ENCODE peak calls at places on chromosomes 3 and 15, in seven cellular contexts. Z is spleen; T is A549; U is neuronal stem cell; J is neural progenitor cell; F is effector memory CD4-positive, alpha-beta T cell; Y is AG04450. O is an unnamed sample.

GRCh38 chr15:60421544-60421943 is 23.8 kb upstream of the ANXA2 start:
- DNase-seq in U (no peak), Z (no peak), F (no peak), T (no peak), J (no peak), Y (no peak), O (no peak)

GRCh38 chr15:73997986-73998385 is 3.5 kb downstream of the PML start:
- DNase-seq in J (no peak), U (no peak), Y (no peak), Z (no peak), T (no peak), F (no peak), O (no peak)

GRCh38 chr15:50675524-50676144 is 11.0 kb downstream of the TRPM7 start:
- DNase-seq in U (no peak), F (no peak), Y (no peak), Z (no peak), T (peak), J (no peak), O (no peak)

GRCh38 chr3:123481722-123482457 is 33.0 kb upstream of the ADCY5 start:
- DNase-seq in T (no peak), F (no peak), U (no peak), Y (no peak), J (no peak), Z (peak), O (no peak)

GRCh38 chr15:37134699-37135131 is 34.4 kb upstream of the MEIS2 start:
- DNase-seq in Y (no peak), Z (no peak), F (no peak), U (no peak), J (peak), T (peak), O (no peak)

GRCh38 chr15:31471731-31472430 is 145.2 kb downstream of the KLF13 start:
- DNase-seq in J (no peak), F (no peak), T (no peak), U (no peak), Y (peak), Z (no peak), O (no peak)

GRCh38 chr3:159829056-159829995 is 159.3 kb upstream of the IL12A start:
- DNase-seq in J (no peak), Y (no peak), Z (no peak), T (no peak), U (no peak), F (no peak), O (no peak)

GRCh38 chr3:64278631-64279030 is 53.4 kb upstream of the PRICKLE2 start:
- DNase-seq in U (no peak), Z (no peak), Y (no peak), J (peak), T (no peak), F (no peak), O (no peak)

GRCh38 chr15:60476713-60477112 is 2.2 kb downstream of the ICE2 start:
- DNase-seq in U (no peak), Z (no peak), Y (no peak), T (no peak), F (no peak), J (peak), O (no peak)

GRCh38 chr3:196970547-196971093 is 2.0 kb upstream of the PIGZ start:
- DNase-seq in Z (peak), T (no peak), U (no peak), Y (no peak), J (no peak), F (no peak), O (no peak)

GRCh38 chr3:196975349-196975748 is 6.7 kb upstream of the PIGZ start:
- DNase-seq in J (no peak), Z (no peak), U (no peak), F (no peak), T (no peak), Y (no peak), O (no peak)

GRCh38 chr3:196976891-196977420 is 8.3 kb upstream of the PIGZ start:
- DNase-seq in T (no peak), J (no peak), U (no peak), Z (peak), F (no peak), Y (no peak), O (no peak)

GRCh38 chr3:196971094-196971698 is 2.6 kb upstream of the PIGZ start:
- DNase-seq in J (no peak), F (no peak), Z (no peak), U (no peak), T (no peak), Y (no peak), O (no peak)

DNA sequence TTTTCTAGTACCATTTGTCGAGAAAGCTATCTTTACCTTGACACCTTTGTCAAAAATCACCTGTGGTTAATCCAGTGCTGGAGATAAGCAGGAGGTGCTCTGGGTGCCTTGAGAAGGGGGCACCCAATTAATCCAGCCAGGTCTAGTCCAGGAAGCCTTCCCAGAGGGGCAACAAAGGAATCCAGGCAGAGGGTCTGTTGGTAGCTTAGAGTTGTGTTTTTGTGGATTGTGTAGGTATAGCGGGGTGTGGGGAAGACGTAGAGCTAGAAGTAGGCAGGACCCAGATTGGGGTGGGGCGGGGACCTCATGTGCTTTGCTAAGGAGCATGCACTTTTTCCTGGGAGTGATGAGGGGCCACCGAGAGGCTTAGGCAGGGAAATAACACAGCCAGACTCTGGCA is 6.0 kb upstream of the PIGZ start:
- DNase-seq in Z (no peak), F (no peak), Y (no peak), T (no peak), J (no peak), U (no peak), O (no peak)
- H3K27ac ChIP-seq in Z (no peak), F (no peak), Y (no peak), T (no peak), J (no peak), U (no peak), O (no peak)

GRCh38 chr3:49415931-49416601 is 3.8 kb downstream of the TCTA start:
- DNase-seq in T (no peak), F (peak), Y (no peak), J (no peak), Z (peak), U (no peak), O (no peak)
- H3K27ac ChIP-seq in T (no peak), F (peak), Y (no peak), J (no peak), Z (peak), U (no peak), O (no peak)

DNA sequence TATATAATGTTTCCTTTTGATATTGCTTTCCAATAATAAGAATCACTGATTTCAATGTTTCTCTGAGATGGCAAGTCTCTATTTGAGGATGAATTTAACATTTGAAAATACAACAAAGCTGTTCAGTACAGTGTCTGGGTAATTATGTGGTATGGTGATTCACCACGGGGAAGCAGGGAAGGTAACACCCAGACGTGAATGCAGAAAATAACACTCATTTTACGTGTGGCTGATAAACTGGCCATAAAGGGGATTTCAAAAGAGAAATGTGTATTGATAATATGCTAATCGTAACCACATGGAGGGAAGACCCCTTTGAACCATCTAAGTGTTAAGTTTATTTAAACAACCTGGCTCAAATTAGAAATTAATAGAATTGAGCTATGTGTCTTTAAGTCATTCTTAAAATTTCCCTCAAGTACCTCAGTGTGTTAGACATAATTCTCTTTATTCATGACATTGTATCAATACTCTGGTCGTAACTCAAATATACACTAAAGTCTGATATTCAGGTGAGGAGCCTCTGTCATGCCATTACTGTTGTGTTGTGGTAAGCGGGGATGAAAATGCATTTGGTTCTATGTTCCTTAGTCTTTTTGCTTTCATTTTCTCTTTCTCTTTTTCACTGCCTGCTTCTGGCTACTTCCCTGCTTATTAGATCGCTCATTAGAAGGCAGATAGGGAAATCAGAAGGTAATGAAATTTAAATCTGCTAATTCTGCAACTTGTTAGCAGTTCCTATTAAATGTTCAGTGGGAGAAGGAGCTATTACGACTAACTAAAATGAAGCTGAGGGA is 344.8 kb downstream of the GRM7 start:
- DNase-seq in Y (no peak), J (no peak), U (no peak), F (no peak), T (no peak), Z (no peak), O (no peak)
- H3K27ac ChIP-seq in Y (no peak), J (no peak), U (no peak), F (no peak), T (no peak), Z (no peak), O (no peak)

GRCh38 chr3:4575413-4575812 is 82.3 kb downstream of the ITPR1 start:
- DNase-seq in T (no peak), F (no peak), Z (no peak), Y (no peak), J (no peak), U (no peak), O (no peak)
- H3K27ac ChIP-seq in T (no peak), F (no peak), Z (no peak), Y (no peak), J (no peak), U (no peak), O (no peak)

DNA sequence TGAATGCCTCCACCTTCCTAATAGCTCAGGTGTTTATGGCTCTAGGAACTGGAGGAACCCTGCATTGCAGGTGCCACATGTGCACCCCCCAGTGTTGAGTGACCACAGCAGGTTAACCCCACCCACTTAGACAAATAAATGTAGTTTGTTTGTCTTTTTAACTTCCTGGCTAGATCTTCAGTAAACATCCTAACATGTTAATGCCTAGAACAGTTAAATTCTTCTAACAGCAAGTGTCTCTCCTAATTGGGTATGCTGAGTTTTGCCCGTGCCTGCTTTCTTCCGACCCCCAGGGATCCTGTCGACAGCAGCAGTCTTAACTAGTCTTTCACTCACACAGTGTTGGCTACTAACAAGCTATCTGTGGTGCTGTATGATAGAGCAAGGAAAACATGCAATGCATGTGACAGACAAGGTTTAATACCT is 35.5 kb downstream of the SRP14 start:
- DNase-seq in U (no peak), J (no peak), Y (no peak), F (no peak), Z (no peak), T (no peak), O (no peak)
- H3K27ac ChIP-seq in U (no peak), J (no peak), Y (no peak), F (no peak), Z (no peak), T (peak), O (peak)

DNA sequence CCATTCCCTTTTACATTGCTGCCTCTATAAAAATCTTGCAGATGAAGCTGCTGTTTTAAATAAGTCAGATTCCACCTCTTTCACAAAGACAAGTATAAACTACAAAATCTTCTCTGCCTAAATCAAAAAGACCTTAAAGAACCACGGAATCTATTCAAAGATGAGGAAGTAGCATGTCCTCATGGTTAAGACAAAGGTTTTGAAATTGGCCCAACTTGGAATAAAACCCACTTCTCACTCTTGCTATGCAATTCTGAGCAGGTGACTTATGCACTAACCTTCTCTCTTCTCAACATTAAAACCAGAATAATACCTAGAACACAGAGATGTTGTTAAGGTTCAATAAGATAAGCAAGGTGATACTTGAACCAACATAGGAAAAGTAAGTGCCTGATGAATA is 97.6 kb downstream of the FOXP1 start:
- DNase-seq in F (no peak), Z (no peak), U (no peak), T (no peak), Y (no peak), J (no peak), O (no peak)
- H3K27ac ChIP-seq in F (no peak), Z (peak), U (no peak), T (no peak), Y (no peak), J (no peak), O (no peak)

GRCh38 chr3:16382852-16383251 is 117.8 kb downstream of the OXNAD1 start:
- DNase-seq in Y (no peak), T (no peak), U (no peak), Z (no peak), J (no peak), F (no peak), O (no peak)

GRCh38 chr3:16388850-16389411 is 123.9 kb downstream of the OXNAD1 start:
- DNase-seq in U (no peak), J (no peak), Y (peak), Z (no peak), T (no peak), F (no peak), O (no peak)

GRCh38 chr3:16385151-16385550 is 120.1 kb downstream of the OXNAD1 start:
- DNase-seq in J (no peak), T (no peak), Y (peak), U (no peak), F (no peak), Z (no peak), O (no peak)

GRCh38 chr3:16383864-16384263 is 118.9 kb downstream of the OXNAD1 start:
- DNase-seq in F (no peak), J (no peak), Y (no peak), U (no peak), T (no peak), Z (no peak), O (no peak)

DNA sequence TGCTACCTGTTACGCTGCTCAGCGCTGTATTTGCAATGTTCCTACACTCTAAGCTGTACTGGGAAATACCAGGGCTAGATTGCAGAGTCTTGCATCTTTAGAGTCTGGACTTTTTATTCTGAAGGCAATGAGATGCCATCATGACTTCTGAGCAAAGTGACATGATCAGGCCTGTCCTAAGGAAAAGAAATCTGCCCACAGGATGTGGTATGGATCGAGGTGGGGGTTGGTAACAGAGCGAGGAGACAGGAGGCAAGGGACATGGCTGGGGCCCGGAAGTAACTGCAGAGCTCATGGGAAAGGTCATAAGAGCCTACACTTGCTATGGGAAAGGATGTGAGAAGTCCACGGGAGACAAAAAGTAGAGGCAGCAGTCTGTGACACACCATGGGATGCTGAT is 121.5 kb downstream of the OXNAD1 start:
- DNase-seq in Z (no peak), J (no peak), U (no peak), F (no peak), T (no peak), Y (no peak), O (no peak)
- H3K27ac ChIP-seq in Z (peak), J (no peak), U (no peak), F (no peak), T (no peak), Y (no peak), O (no peak)

O was measured in caudate nucleus.